ENCODE peak calls at places on chromosomes 3 and 15, in six cellular contexts. One of them, this sample, is unnamed.

GRCh38 chr3:71987828-71988227 is 202.9 kb upstream of the PROK2 start:
- DNase-seq in effector memory CD8-positive, alpha-beta T cell: no peak
- DNase-seq in central memory CD4-positive, alpha-beta T cell: no peak
- DNase-seq in NCI-H146: no peak
- DNase-seq in Panc1: no peak
- DNase-seq in Karpas-422: no peak
- DNase-seq in this sample: no peak

GRCh38 chr15:94844533-94845390 is 613.4 kb downstream of the MCTP2 start:
- DNase-seq in effector memory CD8-positive, alpha-beta T cell: no peak
- DNase-seq in central memory CD4-positive, alpha-beta T cell: no peak
- DNase-seq in NCI-H146: peak; percentile 43
- DNase-seq in Panc1: no peak
- DNase-seq in Karpas-422: no peak
- DNase-seq in this sample: no peak

GRCh38 chr15:30953183-30953582 is 38.2 kb downstream of the MTMR10 start:
- DNase-seq in effector memory CD8-positive, alpha-beta T cell: no peak
- DNase-seq in central memory CD4-positive, alpha-beta T cell: no peak
- DNase-seq in NCI-H146: no peak
- DNase-seq in Panc1: no peak
- DNase-seq in Karpas-422: no peak
- DNase-seq in this sample: no peak

GRCh38 chr3:140441006-140441405 is 236.9 kb upstream of the TRIM42 start:
- DNase-seq in effector memory CD8-positive, alpha-beta T cell: no peak
- DNase-seq in central memory CD4-positive, alpha-beta T cell: no peak
- DNase-seq in NCI-H146: no peak
- DNase-seq in Panc1: no peak
- DNase-seq in Karpas-422: no peak
- DNase-seq in this sample: no peak

GRCh38 chr3:194009019-194009418 is 126.9 kb upstream of the HES1 start:
- DNase-seq in effector memory CD8-positive, alpha-beta T cell: no peak
- DNase-seq in central memory CD4-positive, alpha-beta T cell: no peak
- DNase-seq in NCI-H146: peak; percentile 36
- DNase-seq in Panc1: no peak
- DNase-seq in Karpas-422: no peak
- DNase-seq in this sample: no peak

GRCh38 chr3:68271145-68271544 is 616.7 kb upstream of the SUCLG2 start:
- DNase-seq in effector memory CD8-positive, alpha-beta T cell: no peak
- DNase-seq in central memory CD4-positive, alpha-beta T cell: no peak
- DNase-seq in NCI-H146: no peak
- DNase-seq in Panc1: no peak
- DNase-seq in Karpas-422: no peak
- DNase-seq in this sample: no peak

GRCh38 chr3:66378256-66378655 is 122.6 kb downstream of the LRIG1 start:
- DNase-seq in effector memory CD8-positive, alpha-beta T cell: peak; percentile 45
- DNase-seq in central memory CD4-positive, alpha-beta T cell: peak; percentile 51
- DNase-seq in NCI-H146: peak; percentile 63
- DNase-seq in Panc1: no peak
- DNase-seq in Karpas-422: peak; percentile 77
- DNase-seq in this sample: no peak

GRCh38 chr3:152026033-152026556 is 152.7 kb downstream of the SUCNR1 start:
- DNase-seq in effector memory CD8-positive, alpha-beta T cell: no peak
- DNase-seq in central memory CD4-positive, alpha-beta T cell: no peak
- DNase-seq in NCI-H146: peak; percentile 17
- DNase-seq in Panc1: peak; percentile 91
- DNase-seq in Karpas-422: no peak
- DNase-seq in this sample: no peak

GRCh38 chr15:80780416-80781221 is 1.4 kb downstream of the CEMIP start:
- DNase-seq in effector memory CD8-positive, alpha-beta T cell: no peak
- DNase-seq in central memory CD4-positive, alpha-beta T cell: no peak
- DNase-seq in NCI-H146: peak; percentile 44
- DNase-seq in Panc1: no peak
- DNase-seq in Karpas-422: no peak
- DNase-seq in this sample: no peak

GRCh38 chr15:68447209-68447608 is 15.2 kb upstream of the ITGA11 start:
- DNase-seq in effector memory CD8-positive, alpha-beta T cell: no peak
- DNase-seq in central memory CD4-positive, alpha-beta T cell: no peak
- DNase-seq in NCI-H146: no peak
- DNase-seq in Panc1: no peak
- DNase-seq in Karpas-422: no peak
- DNase-seq in this sample: no peak

GRCh38 chr3:129260606-129261005 is 11.2 kb downstream of the COPG1 start:
- DNase-seq in effector memory CD8-positive, alpha-beta T cell: no peak
- DNase-seq in central memory CD4-positive, alpha-beta T cell: no peak
- DNase-seq in NCI-H146: no peak
- DNase-seq in Panc1: no peak
- DNase-seq in Karpas-422: no peak
- DNase-seq in this sample: no peak

This sample was measured in T-helper 22 cell.